ENCODE peak calls at places on chromosomes 7 and 10, in nine cellular contexts. One of them, this sample, is unnamed.

GRCh38 chr10:112977294-112977951 is 27.4 kb downstream of the TCF7L2 start:
- DNase-seq in lung: no peak
- DNase-seq in astrocyte of the cerebellum: no peak
- DNase-seq in lower leg skin: no peak
- DNase-seq in ascending aorta: no peak
- DNase-seq in suprapubic skin: no peak
- DNase-seq in AG04450: no peak
- DNase-seq in heart left ventricle: no peak
- DNase-seq in kidney epithelial cell: no peak
- DNase-seq in this sample: no peak

GRCh38 chr10:86261470-86261869 is 105.1 kb downstream of the GRID1 start:
- DNase-seq in heart left ventricle: no peak
- DNase-seq in suprapubic skin: peak
- DNase-seq in kidney epithelial cell: no peak
- DNase-seq in ascending aorta: no peak
- DNase-seq in astrocyte of the cerebellum: no peak
- DNase-seq in lung: no peak
- DNase-seq in lower leg skin: peak
- DNase-seq in AG04450: no peak
- DNase-seq in this sample: peak

GRCh38 chr10:70007116-70007820 is 45.4 kb upstream of the MACROH2A2 start:
- DNase-seq in suprapubic skin: no peak
- DNase-seq in lung: no peak
- DNase-seq in astrocyte of the cerebellum: no peak
- DNase-seq in heart left ventricle: no peak
- DNase-seq in lower leg skin: no peak
- DNase-seq in ascending aorta: no peak
- DNase-seq in AG04450: peak
- DNase-seq in kidney epithelial cell: no peak
- DNase-seq in this sample: no peak

GRCh38 chr10:80204801-80205477 is 398 bp downstream of the ANXA11 start:
- DNase-seq in suprapubic skin: no peak
- DNase-seq in kidney epithelial cell: no peak
- DNase-seq in astrocyte of the cerebellum: no peak
- DNase-seq in lung: no peak
- DNase-seq in AG04450: no peak
- DNase-seq in lower leg skin: no peak
- DNase-seq in heart left ventricle: peak
- DNase-seq in ascending aorta: peak
- DNase-seq in this sample: no peak

GRCh38 chr10:27709304-27709703 is 36.3 kb downstream of the MKX start:
- DNase-seq in heart left ventricle: no peak
- DNase-seq in AG04450: no peak
- DNase-seq in kidney epithelial cell: no peak
- DNase-seq in ascending aorta: no peak
- DNase-seq in astrocyte of the cerebellum: no peak
- DNase-seq in lung: no peak
- DNase-seq in suprapubic skin: no peak
- DNase-seq in lower leg skin: no peak
- DNase-seq in this sample: no peak

GRCh38 chr10:104297697-104298660 is 29.0 kb downstream of the GSTO2 start:
- DNase-seq in astrocyte of the cerebellum: peak
- DNase-seq in lung: no peak
- DNase-seq in kidney epithelial cell: no peak
- DNase-seq in ascending aorta: no peak
- DNase-seq in lower leg skin: peak
- DNase-seq in heart left ventricle: no peak
- DNase-seq in suprapubic skin: no peak
- DNase-seq in AG04450: no peak
- DNase-seq in this sample: no peak

GRCh38 chr7:119900996-119901395 is 372.0 kb upstream of the KCND2 start:
- DNase-seq in AG04450: no peak
- DNase-seq in astrocyte of the cerebellum: no peak
- DNase-seq in suprapubic skin: no peak
- DNase-seq in heart left ventricle: no peak
- DNase-seq in lower leg skin: peak
- DNase-seq in ascending aorta: no peak
- DNase-seq in kidney epithelial cell: no peak
- DNase-seq in lung: no peak
- DNase-seq in this sample: no peak

GRCh38 chr7:149817301-149817771 is 20.8 kb upstream of the ZNF862 start:
- DNase-seq in ascending aorta: no peak
- DNase-seq in kidney epithelial cell: no peak
- DNase-seq in heart left ventricle: peak
- DNase-seq in AG04450: no peak
- DNase-seq in lung: no peak
- DNase-seq in astrocyte of the cerebellum: no peak
- DNase-seq in suprapubic skin: no peak
- DNase-seq in lower leg skin: no peak
- DNase-seq in this sample: no peak

GRCh38 chr7:91066627-91067026 is 197.6 kb upstream of the FZD1 start:
- DNase-seq in kidney epithelial cell: no peak
- DNase-seq in lower leg skin: no peak
- DNase-seq in AG04450: no peak
- DNase-seq in suprapubic skin: no peak
- DNase-seq in lung: no peak
- DNase-seq in astrocyte of the cerebellum: no peak
- DNase-seq in heart left ventricle: no peak
- DNase-seq in ascending aorta: no peak
- DNase-seq in this sample: no peak

GRCh38 chr7:155927905-155928304 is 115.6 kb upstream of the SHH start:
- DNase-seq in kidney epithelial cell: no peak
- DNase-seq in ascending aorta: no peak
- DNase-seq in heart left ventricle: no peak
- DNase-seq in suprapubic skin: no peak
- DNase-seq in lower leg skin: no peak
- DNase-seq in lung: no peak
- DNase-seq in astrocyte of the cerebellum: no peak
- DNase-seq in AG04450: no peak
- DNase-seq in this sample: no peak

GRCh38 chr7:2024227-2024918 is 208.4 kb downstream of the MAD1L1 start:
- DNase-seq in heart left ventricle: peak
- DNase-seq in lung: no peak
- DNase-seq in suprapubic skin: peak
- DNase-seq in lower leg skin: peak
- DNase-seq in astrocyte of the cerebellum: no peak
- DNase-seq in ascending aorta: no peak
- DNase-seq in AG04450: no peak
- DNase-seq in kidney epithelial cell: no peak
- DNase-seq in this sample: no peak

GRCh38 chr10:30996481-30996980 is 35.1 kb downstream of the ZNF438 start:
- DNase-seq in suprapubic skin: no peak
- DNase-seq in AG04450: no peak
- DNase-seq in kidney epithelial cell: no peak
- DNase-seq in astrocyte of the cerebellum: no peak
- DNase-seq in lung: no peak
- DNase-seq in lower leg skin: no peak
- DNase-seq in heart left ventricle: no peak
- DNase-seq in ascending aorta: no peak
- DNase-seq in this sample: no peak

GRCh38 chr7:78225534-78225933 is 427.0 kb downstream of the PHTF2 start:
- DNase-seq in lung: no peak
- DNase-seq in lower leg skin: no peak
- DNase-seq in suprapubic skin: no peak
- DNase-seq in heart left ventricle: no peak
- DNase-seq in AG04450: no peak
- DNase-seq in astrocyte of the cerebellum: no peak
- DNase-seq in ascending aorta: no peak
- DNase-seq in kidney epithelial cell: no peak
- DNase-seq in this sample: no peak

GRCh38 chr7:78223598-78223997 is 425.0 kb downstream of the PHTF2 start:
- DNase-seq in suprapubic skin: no peak
- DNase-seq in kidney epithelial cell: no peak
- DNase-seq in AG04450: no peak
- DNase-seq in ascending aorta: no peak
- DNase-seq in lower leg skin: no peak
- DNase-seq in lung: no peak
- DNase-seq in astrocyte of the cerebellum: no peak
- DNase-seq in heart left ventricle: no peak
- DNase-seq in this sample: no peak

GRCh38 chr7:78224923-78225322 is 426.4 kb downstream of the PHTF2 start:
- DNase-seq in AG04450: no peak
- DNase-seq in heart left ventricle: no peak
- DNase-seq in suprapubic skin: no peak
- DNase-seq in astrocyte of the cerebellum: no peak
- DNase-seq in lung: no peak
- DNase-seq in lower leg skin: no peak
- DNase-seq in kidney epithelial cell: no peak
- DNase-seq in ascending aorta: no peak
- DNase-seq in this sample: no peak

GRCh38 chr7:78220754-78221153 is 422.2 kb downstream of the PHTF2 start:
- DNase-seq in kidney epithelial cell: no peak
- DNase-seq in suprapubic skin: no peak
- DNase-seq in ascending aorta: no peak
- DNase-seq in astrocyte of the cerebellum: no peak
- DNase-seq in lower leg skin: no peak
- DNase-seq in heart left ventricle: no peak
- DNase-seq in lung: no peak
- DNase-seq in AG04450: no peak
- DNase-seq in this sample: no peak

DNA sequence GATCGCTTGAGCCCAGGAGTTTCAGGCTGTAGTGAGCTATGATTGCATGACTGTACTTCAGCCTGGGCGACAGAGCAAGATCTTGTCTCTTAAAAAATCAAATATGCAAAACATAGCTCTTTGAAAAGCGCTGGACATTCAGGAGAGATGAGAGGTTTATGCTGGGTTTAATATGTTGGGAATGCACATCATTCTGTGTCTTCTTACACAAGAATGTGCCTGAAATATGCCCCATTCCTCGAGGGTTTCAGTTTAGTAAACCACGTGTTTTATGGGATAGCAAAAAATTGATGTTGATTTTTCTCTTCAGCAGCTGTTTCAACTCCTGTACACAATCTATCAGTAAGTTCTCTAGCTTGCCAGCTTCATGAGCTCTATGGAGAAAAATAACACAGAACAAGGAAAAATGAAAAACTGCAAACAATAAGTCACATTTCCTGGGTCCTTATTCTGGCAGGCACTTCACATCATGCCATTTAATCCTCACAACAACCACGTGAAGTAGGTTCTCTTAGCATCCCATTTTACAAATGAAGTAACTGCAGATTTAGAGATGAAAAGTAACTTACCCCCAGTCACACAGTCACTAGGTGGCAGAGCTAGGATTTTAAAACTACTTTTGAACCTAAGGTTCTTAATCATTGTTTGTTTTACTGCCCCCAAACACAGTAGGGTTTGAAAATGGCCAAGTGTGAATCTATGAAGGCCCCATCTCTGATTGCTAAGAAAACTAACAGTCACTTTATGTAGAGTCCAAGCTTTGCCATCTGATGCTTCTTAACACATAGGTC is 423.6 kb downstream of the PHTF2 start:
- DNase-seq in ascending aorta: no peak
- DNase-seq in astrocyte of the cerebellum: no peak
- DNase-seq in lower leg skin: no peak
- DNase-seq in lung: no peak
- DNase-seq in AG04450: peak
- DNase-seq in kidney epithelial cell: no peak
- DNase-seq in suprapubic skin: no peak
- DNase-seq in heart left ventricle: no peak
- DNase-seq in this sample: no peak
- TF ChIP-seq CTCF in ascending aorta: no peak
- TF ChIP-seq CTCF in astrocyte of the cerebellum: no peak
- TF ChIP-seq CTCF in lower leg skin: no peak
- TF ChIP-seq CTCF in lung: no peak
- TF ChIP-seq CTCF in AG04450: peak
- TF ChIP-seq CTCF in kidney epithelial cell: no peak
- TF ChIP-seq CTCF in suprapubic skin: no peak
- TF ChIP-seq CTCF in heart left ventricle: peak
- TF ChIP-seq CTCF in this sample: no peak

GRCh38 chr10:11875183-11875498 is 52.0 kb downstream of the PROSER2 start:
- DNase-seq in ascending aorta: no peak
- DNase-seq in lung: no peak
- DNase-seq in AG04450: no peak
- DNase-seq in astrocyte of the cerebellum: no peak
- DNase-seq in lower leg skin: no peak
- DNase-seq in kidney epithelial cell: no peak
- DNase-seq in suprapubic skin: no peak
- DNase-seq in heart left ventricle: no peak
- DNase-seq in this sample: no peak
- H3K4me3 ChIP-seq in ascending aorta: no peak
- H3K4me3 ChIP-seq in lung: no peak
- H3K4me3 ChIP-seq in AG04450: no peak
- H3K4me3 ChIP-seq in astrocyte of the cerebellum: no peak
- H3K4me3 ChIP-seq in lower leg skin: no peak
- H3K4me3 ChIP-seq in kidney epithelial cell: no peak
- H3K4me3 ChIP-seq in suprapubic skin: peak
- H3K4me3 ChIP-seq in heart left ventricle: no peak
- H3K4me3 ChIP-seq in this sample: no peak

GRCh38 chr10:131517781-131518180 is 206.3 kb upstream of the TCERG1L start:
- DNase-seq in ascending aorta: no peak
- DNase-seq in lung: no peak
- DNase-seq in heart left ventricle: no peak
- DNase-seq in astrocyte of the cerebellum: no peak
- DNase-seq in kidney epithelial cell: no peak
- DNase-seq in AG04450: no peak
- DNase-seq in suprapubic skin: no peak
- DNase-seq in lower leg skin: no peak
- DNase-seq in this sample: no peak
- TF ChIP-seq CTCF in ascending aorta: no peak
- TF ChIP-seq CTCF in lung: no peak
- TF ChIP-seq CTCF in heart left ventricle: no peak
- TF ChIP-seq CTCF in astrocyte of the cerebellum: no peak
- TF ChIP-seq CTCF in kidney epithelial cell: no peak
- TF ChIP-seq CTCF in AG04450: no peak
- TF ChIP-seq CTCF in suprapubic skin: no peak
- TF ChIP-seq CTCF in lower leg skin: no peak
- TF ChIP-seq CTCF in this sample: no peak

GRCh38 chr7:100887186-100887954 is 2.1 kb downstream of the UFSP1 start:
- DNase-seq in heart left ventricle: no peak
- DNase-seq in kidney epithelial cell: no peak
- DNase-seq in AG04450: no peak
- DNase-seq in ascending aorta: no peak
- DNase-seq in lower leg skin: no peak
- DNase-seq in suprapubic skin: no peak
- DNase-seq in lung: no peak
- DNase-seq in astrocyte of the cerebellum: no peak
- DNase-seq in this sample: no peak
- H3K4me3 ChIP-seq in heart left ventricle: no peak
- H3K4me3 ChIP-seq in kidney epithelial cell: no peak
- H3K4me3 ChIP-seq in AG04450: no peak
- H3K4me3 ChIP-seq in ascending aorta: no peak
- H3K4me3 ChIP-seq in lower leg skin: no peak
- H3K4me3 ChIP-seq in suprapubic skin: no peak
- H3K4me3 ChIP-seq in lung: no peak
- H3K4me3 ChIP-seq in astrocyte of the cerebellum: no peak
- H3K4me3 ChIP-seq in this sample: no peak